ENCODE peak calls at places on chromosomes 4 and X, in five cellular contexts. U is GM12878, H is K562, Z is H1, N is HCT116. K is an unnamed sample.
A peak's percentile ranks its signal among the peaks of the same experiment; 100 is the strongest.

GRCh38 chr4:576991-577498 is 950 bp upstream of the TMEM271 start:
- DNase-seq in U (no peak), H (no peak), Z (no peak), N (no peak), K (peak; percentile 30)

GRCh38 chrX:134374294-134374693 is 85.7 kb upstream of the HPRT1 start:
- DNase-seq in U (no peak), H (no peak), Z (no peak), N (no peak), K (no peak)

GRCh38 chrX:102745513-102746133 is 25.1 kb downstream of the GPRASP3 start:
- DNase-seq in U (no peak), H (no peak), Z (peak; percentile 62), N (no peak), K (no peak)

GRCh38 chr4:56908206-56909082 is 744 bp downstream of the REST start:
- DNase-seq in U (no peak), H (peak; percentile 88), Z (peak; percentile 83), N (no peak), K (peak; percentile 59)

GRCh38 chr4:105274090-105274489 is 127.4 kb downstream of the TET2 start:
- DNase-seq in U (no peak), H (no peak), Z (no peak), N (no peak), K (no peak)

GRCh38 chrX:105527759-105528158 is 294.6 kb upstream of the NRK start:
- DNase-seq in U (no peak), H (no peak), Z (no peak), N (no peak), K (no peak)

GRCh38 chr4:151356510-151356909 is 31.1 kb upstream of the SH3D19 start:
- DNase-seq in U (no peak), H (no peak), Z (no peak), N (peak; percentile 23), K (no peak)

GRCh38 chrX:9626379-9626778 is 139.3 kb downstream of the GPR143 start:
- DNase-seq in U (no peak), H (no peak), Z (no peak), N (no peak), K (no peak)

GRCh38 chr4:152166567-152166966 is 369.3 kb downstream of the FBXW7 start:
- DNase-seq in U (no peak), H (peak; percentile 9), Z (peak; percentile 68), N (no peak), K (peak; percentile 11)

GRCh38 chr4:85842540-85842939 is 367.6 kb downstream of the ARHGAP24 start:
- DNase-seq in U (no peak), H (no peak), Z (no peak), N (no peak), K (no peak)

GRCh38 chr4:23750125-23750524 is 139.7 kb downstream of the PPARGC1A start:
- DNase-seq in U (no peak), H (no peak), Z (no peak), N (no peak), K (no peak)

GRCh38 chr4:23745377-23745776 is 144.5 kb downstream of the PPARGC1A start:
- DNase-seq in U (no peak), H (no peak), Z (no peak), N (no peak), K (no peak)

GRCh38 chr4:23741586-23742240 is 148.1 kb downstream of the PPARGC1A start:
- DNase-seq in U (no peak), H (no peak), Z (no peak), N (no peak), K (no peak)

GRCh38 chr4:23746672-23747071 is 143.2 kb downstream of the PPARGC1A start:
- DNase-seq in U (no peak), H (no peak), Z (no peak), N (no peak), K (no peak)

GRCh38 chr4:23747131-23747752 is 142.6 kb downstream of the PPARGC1A start:
- DNase-seq in U (no peak), H (no peak), Z (no peak), N (no peak), K (no peak)
- TF ChIP-seq ZNF274 in U (no peak), H (no peak), Z (no peak), N (no peak), K (no peak)

GRCh38 chr4:42750091-42750490 is 93.2 kb upstream of the ATP8A1 start:
- DNase-seq in U (peak; percentile 3), H (no peak), Z (no peak), N (no peak), K (no peak)
- TF ChIP-seq ZNF274 in U (no peak), H (no peak), Z (no peak), N (no peak), K (no peak)

DNA sequence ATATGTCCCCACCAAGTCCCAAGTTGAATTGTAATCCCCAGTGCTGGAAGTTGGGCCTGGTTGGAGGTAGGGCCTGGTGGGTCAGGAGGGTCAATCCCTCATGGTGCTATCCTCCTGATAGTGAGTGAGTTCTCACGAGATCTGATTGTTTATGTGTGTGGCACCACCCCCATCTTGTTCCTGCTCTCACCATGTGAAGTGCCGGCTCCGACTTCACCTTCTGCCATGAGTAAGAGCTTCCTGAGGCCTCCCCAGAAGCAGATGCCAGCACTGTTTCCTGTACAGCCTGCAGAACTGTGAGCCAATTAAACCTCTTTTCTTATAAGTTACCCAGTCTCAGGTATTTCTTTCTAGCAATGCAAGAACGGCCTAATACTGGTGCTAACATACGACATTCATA is 22.7 kb upstream of the TMEM33 start:
- DNase-seq in U (no peak), H (no peak), Z (no peak), N (no peak), K (no peak)
- TF ChIP-seq ZNF274 in U (no peak), H (no peak), Z (no peak), N (no peak), K (no peak)

DNA sequence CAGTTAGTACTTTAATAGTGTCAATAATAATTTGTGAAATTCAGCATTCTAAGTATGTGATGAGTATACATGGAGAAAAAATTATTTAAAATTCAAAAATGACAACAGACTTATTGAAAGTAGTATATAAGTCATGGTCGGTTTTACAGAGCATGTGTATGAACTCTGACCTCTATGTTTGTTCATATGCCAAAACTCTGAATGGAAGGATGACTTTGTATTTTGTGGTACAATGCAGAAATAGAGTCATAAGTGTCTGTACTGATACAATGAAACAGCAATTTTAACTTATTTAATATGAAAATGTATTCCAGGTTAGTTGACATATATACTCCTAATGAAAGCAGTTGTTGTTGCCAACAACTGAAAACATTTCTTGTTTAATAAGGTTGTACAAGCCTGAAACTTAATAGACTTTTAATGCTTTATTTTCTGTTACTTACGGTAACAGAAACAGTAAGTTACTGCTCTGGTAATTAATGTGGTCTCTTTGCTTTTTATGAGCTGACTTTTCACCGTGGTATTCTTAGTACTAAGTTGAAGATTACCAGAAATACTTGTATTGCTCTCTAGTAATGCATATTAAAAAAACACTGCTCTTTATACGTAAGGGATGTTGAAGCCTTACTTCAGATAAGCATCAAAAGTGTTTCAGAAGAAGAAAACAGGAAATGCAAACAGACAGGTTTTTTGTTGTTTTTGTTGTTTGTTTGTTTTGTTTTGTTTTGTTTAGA is 1.9 kb downstream of the UBE2K start:
- DNase-seq in U (no peak), H (peak; percentile 71), Z (no peak), N (no peak), K (no peak)
- TF ChIP-seq ZNF274 in U (no peak), H (no peak), Z (no peak), N (no peak), K (no peak)

DNA sequence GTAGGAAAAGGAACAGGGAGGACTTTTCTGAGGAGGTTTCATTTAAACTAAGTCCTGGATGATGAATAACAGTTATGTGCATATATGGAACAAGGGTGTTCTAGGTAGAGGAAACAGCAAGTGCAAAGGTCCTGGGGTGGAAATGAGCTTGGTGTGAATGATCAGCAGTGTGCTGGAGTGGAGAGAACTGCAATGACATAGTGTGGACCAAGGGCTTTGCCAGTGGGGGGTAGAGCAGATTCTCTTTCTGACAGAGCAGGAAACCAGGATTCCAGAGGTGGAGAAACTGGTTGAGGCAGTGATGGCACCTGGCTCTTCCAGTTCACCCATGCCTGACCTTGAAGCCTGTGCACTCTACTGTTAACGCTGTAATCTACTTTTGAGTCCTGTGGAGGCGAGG is 1.7 kb downstream of the PPP1R3F start:
- DNase-seq in U (no peak), H (no peak), Z (no peak), N (no peak), K (no peak)
- TF ChIP-seq ZNF274 in U (no peak), H (no peak), Z (no peak), N (no peak), K (no peak)

GRCh38 chr4:24089831-24090531 is 200.1 kb upstream of the PPARGC1A start:
- DNase-seq in U (no peak), H (no peak), Z (no peak), N (no peak), K (no peak)

GRCh38 chr4:24096603-24097002 is 206.8 kb upstream of the PPARGC1A start:
- DNase-seq in U (no peak), H (no peak), Z (no peak), N (no peak), K (no peak)

GRCh38 chr4:24093446-24093845 is 203.6 kb upstream of the PPARGC1A start:
- DNase-seq in U (no peak), H (no peak), Z (no peak), N (no peak), K (no peak)

GRCh38 chr4:24094726-24095125 is 204.9 kb upstream of the PPARGC1A start:
- DNase-seq in U (no peak), H (no peak), Z (no peak), N (no peak), K (no peak)

GRCh38 chr4:24091632-24092240 is 201.9 kb upstream of the PPARGC1A start:
- DNase-seq in U (no peak), H (no peak), Z (no peak), N (no peak), K (no peak)
- TF ChIP-seq ZNF274 in U (no peak), H (no peak), Z (no peak), N (no peak), K (no peak)

DNA sequence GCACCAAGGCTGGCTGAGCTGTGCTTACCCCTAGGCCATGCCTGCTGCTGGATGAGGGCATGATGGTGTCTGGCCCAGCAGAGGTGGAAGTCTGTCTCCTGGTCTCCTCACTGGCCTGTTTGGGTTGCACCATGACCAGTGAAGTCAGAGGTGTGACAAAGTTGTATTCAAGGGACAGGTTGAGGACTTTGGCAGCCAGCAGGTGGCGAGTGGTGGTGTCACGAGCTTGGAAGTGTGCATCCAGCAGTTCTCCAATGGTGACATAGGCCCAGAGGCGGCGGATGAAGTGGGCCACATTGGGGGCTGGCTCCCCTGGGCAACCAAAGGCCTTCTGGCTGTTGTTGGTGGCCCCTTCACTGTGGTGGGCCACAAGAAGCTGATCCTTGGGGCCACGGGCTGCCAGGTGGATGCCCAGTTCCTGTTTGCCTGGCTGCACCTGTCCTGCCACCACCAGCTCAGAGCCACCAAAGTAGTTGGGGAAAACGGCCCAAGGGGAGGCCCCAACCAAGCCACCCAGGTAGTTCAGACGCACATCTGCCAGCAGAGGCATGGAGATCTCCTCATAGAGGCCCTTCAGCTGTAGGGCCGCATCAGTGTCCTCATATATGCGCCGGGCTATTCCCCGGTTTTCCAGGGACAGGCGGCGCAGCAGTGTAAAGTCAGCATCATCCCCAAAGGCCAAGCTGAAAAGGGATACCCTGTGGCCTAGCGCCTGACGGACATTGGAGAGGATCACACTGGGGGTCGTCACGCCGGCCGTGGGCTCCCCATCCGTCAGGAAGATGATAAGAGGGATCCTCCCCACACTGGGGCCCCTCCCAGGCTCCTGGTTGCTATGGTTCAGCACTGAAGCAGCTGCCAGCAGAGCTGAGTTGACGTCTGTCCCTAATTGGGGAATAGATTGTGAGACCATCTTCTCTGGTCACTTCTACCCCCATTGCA is 39.7 kb downstream of the ITIH6 start:
- DNase-seq in U (no peak), H (peak; percentile 1), Z (no peak), N (no peak), K (no peak)
- TF ChIP-seq ZNF274 in U (no peak), H (no peak), Z (no peak), N (no peak), K (no peak)

GRCh38 chr4:18127030-18127429 is 105.5 kb upstream of the LCORL start:
- DNase-seq in U (no peak), H (no peak), Z (no peak), N (no peak), K (no peak)

GRCh38 chr4:18128241-18128640 is 106.7 kb upstream of the LCORL start:
- DNase-seq in U (no peak), H (no peak), Z (no peak), N (no peak), K (no peak)
- TF ChIP-seq ZNF274 in U (no peak), H (no peak), Z (no peak), N (no peak), K (no peak)